ENCODE peak calls at places on chromosomes 12 and 14, in five cellular contexts. P is AG20443, F is DMS53, K is COR-L47, S is NCI-H748 treated with DMSO at 0.1 percent for 48 hours. J is an unnamed sample.

GRCh38 chr12:70048521-70049245 is 194.6 kb upstream of the CNOT2 start:
- DNase-seq in P (no peak), S (no peak), F (no peak), K (no peak), J (no peak)

GRCh38 chr12:8629486-8630033 is 16.9 kb upstream of the AICDA start:
- DNase-seq in F (no peak), S (no peak), K (no peak), P (peak), J (no peak)

GRCh38 chr12:14937689-14938088 is 648 bp downstream of the ERP27 start:
- DNase-seq in P (no peak), F (peak), S (no peak), K (no peak), J (peak)

GRCh38 chr14:61704554-61704953 is 9.2 kb downstream of the HIF1A start:
- DNase-seq in K (no peak), P (no peak), S (no peak), F (no peak), J (no peak)

GRCh38 chr12:5783274-5783920 is 161.7 kb downstream of the ANO2 start:
- DNase-seq in S (no peak), P (no peak), F (peak), K (no peak), J (no peak)

GRCh38 chr12:95998611-95999300 is 2.6 kb upstream of the HAL start:
- DNase-seq in P (peak), F (peak), S (peak), K (peak), J (peak)

GRCh38 chr14:47392351-47392750 is 283.1 kb downstream of the MDGA2 start:
- DNase-seq in K (no peak), P (no peak), S (no peak), F (peak), J (no peak)

GRCh38 chr14:92563359-92563758 is 49.8 kb downstream of the RIN3 start:
- DNase-seq in P (peak), K (no peak), S (no peak), F (no peak), J (no peak)